ENCODE peak calls at places on chromosome 22, in eight cellular contexts. K is mesendoderm, G is fibroblast of lung, L is MM.1S, W is HCT116, F is astrocyte, A is mammary epithelial cell, H is H1. Y is an unnamed sample.

GRCh38 chr22:26485013-26485412 is 1.3 kb downstream of the SRRD start:
- DNase-seq in K (no peak), G (peak; percentile 5), L (no peak), W (no peak), F (no peak), A (no peak), H (no peak), Y (no peak)

GRCh38 chr22:36846949-36847348 is 13.9 kb upstream of the NCF4 start:
- DNase-seq in K (no peak), G (no peak), L (no peak), W (no peak), F (no peak), A (no peak), H (no peak), Y (no peak)

GRCh38 chr22:19134176-19134831 is 3.2 kb downstream of the TSSK2 start:
- DNase-seq in K (no peak), G (no peak), L (no peak), W (no peak), F (no peak), A (no peak), H (no peak), Y (no peak)

GRCh38 chr22:38086001-38086845 is 2.2 kb upstream of the SLC16A8 start:
- DNase-seq in K (no peak), G (no peak), L (no peak), W (no peak), F (no peak), A (no peak), H (no peak), Y (no peak)

GRCh38 chr22:31268281-31268680 is 24.0 kb downstream of the PIK3IP1 start:
- DNase-seq in K (no peak), G (no peak), L (no peak), W (no peak), F (no peak), A (no peak), H (no peak), Y (no peak)

GRCh38 chr22:37623075-37624016 is 14.7 kb downstream of the GGA1 start:
- DNase-seq in K (peak; percentile 78), G (peak; percentile 57), L (peak; percentile 52), W (no peak), F (no peak), A (no peak), H (peak; percentile 95), Y (peak; percentile 69)

GRCh38 chr22:45996241-45997076 is 19.5 kb upstream of the WNT7B start:
- DNase-seq in K (no peak), G (no peak), L (no peak), W (no peak), F (peak; percentile 65), A (no peak), H (no peak), Y (no peak)

GRCh38 chr22:27110985-27111451 is 453.6 kb downstream of the MIAT start:
- DNase-seq in K (peak; percentile 88), G (no peak), L (no peak), W (no peak), F (peak; percentile 95), A (no peak), H (no peak), Y (no peak)

GRCh38 chr22:30047364-30047738 is 32.9 kb upstream of the HORMAD2 start:
- DNase-seq in K (peak; percentile 8), G (peak; percentile 15), L (peak; percentile 39), W (no peak), F (no peak), A (no peak), H (no peak), Y (no peak)

GRCh38 chr22:22431271-22432220 is 77.0 kb downstream of the ZNF280B start:
- DNase-seq in K (peak; percentile 69), G (peak; percentile 44), L (peak; percentile 73), W (peak; percentile 34), F (peak; percentile 9), A (peak; percentile 25), H (peak; percentile 89), Y (peak; percentile 72)

GRCh38 chr22:43508489-43508888 is 96.7 kb downstream of the MPPED1 start:
- DNase-seq in K (no peak), G (no peak), L (no peak), W (no peak), F (no peak), A (no peak), H (no peak), Y (no peak)

GRCh38 chr22:37638351-37639069 is 959 bp upstream of the SH3BP1 start:
- DNase-seq in K (peak; percentile 36), G (no peak), L (peak; percentile 76), W (no peak), F (no peak), A (no peak), H (no peak), Y (peak; percentile 85)

GRCh38 chr22:28229566-28230483 is 310.8 kb upstream of the PITPNB start:
- DNase-seq in K (no peak), G (peak; percentile 32), L (no peak), W (no peak), F (peak; percentile 82), A (no peak), H (no peak), Y (no peak)

GRCh38 chr22:42977574-42977973 is 37.4 kb downstream of the PACSIN2 start:
- DNase-seq in K (no peak), G (no peak), L (no peak), W (no peak), F (no peak), A (no peak), H (no peak), Y (no peak)

GRCh38 chr22:43308451-43309235 is 34.5 kb downstream of the SCUBE1 start:
- DNase-seq in K (no peak), G (peak; percentile 54), L (no peak), W (no peak), F (no peak), A (no peak), H (no peak), Y (no peak)

GRCh38 chr22:27113211-27114030 is 456.0 kb downstream of the MIAT start:
- DNase-seq in K (peak; percentile 83), G (peak; percentile 82), L (no peak), W (peak; percentile 95), F (peak; percentile 99), A (peak; percentile 95), H (no peak), Y (peak; percentile 35)

GRCh38 chr22:34975721-34976120 is 90.2 kb upstream of the ISX start:
- DNase-seq in K (peak; percentile 64), G (no peak), L (no peak), W (no peak), F (no peak), A (peak; percentile 19), H (no peak), Y (no peak)

GRCh38 chr22:29855611-29856181 is 17.6 kb upstream of the ASCC2 start:
- DNase-seq in K (no peak), G (no peak), L (no peak), W (no peak), F (no peak), A (no peak), H (no peak), Y (no peak)

GRCh38 chr22:29143848-29144785 is 61.6 kb upstream of the EMID1 start:
- DNase-seq in K (no peak), G (no peak), L (no peak), W (no peak), F (no peak), A (no peak), H (peak; percentile 45), Y (no peak)

GRCh38 chr22:31728857-31729256 is 21.1 kb downstream of the PRR14L start:
- DNase-seq in K (no peak), G (no peak), L (no peak), W (no peak), F (no peak), A (no peak), H (no peak), Y (no peak)

GRCh38 chr22:46454910-46455269 is 82.5 kb downstream of the CELSR1 start:
- DNase-seq in K (no peak), G (no peak), L (no peak), W (peak; percentile 65), F (peak; percentile 36), A (peak; percentile 98), H (no peak), Y (no peak)

GRCh38 chr22:22959147-22959827 is 71.7 kb downstream of the IGLL5 start:
- DNase-seq in K (peak; percentile 77), G (peak; percentile 82), L (peak; percentile 84), W (peak; percentile 80), F (peak; percentile 42), A (peak; percentile 48), H (peak; percentile 87), Y (peak; percentile 71)

GRCh38 chr22:29198240-29198639 is 7.5 kb upstream of the EMID1 start:
- DNase-seq in K (no peak), G (no peak), L (no peak), W (no peak), F (no peak), A (no peak), H (no peak), Y (no peak)

GRCh38 chr22:31229402-31230140 is 17.5 kb downstream of the LIMK2 start:
- DNase-seq in K (no peak), G (peak; percentile 65), L (peak; percentile 53), W (no peak), F (peak; percentile 38), A (no peak), H (no peak), Y (peak; percentile 78)

GRCh38 chr22:21823740-21824438 is 43.6 kb downstream of the MAPK1 start:
- DNase-seq in K (no peak), G (no peak), L (no peak), W (no peak), F (peak; percentile 46), A (no peak), H (no peak), Y (no peak)

GRCh38 chr22:41660416-41660815 is 28.3 kb downstream of the SNU13 start:
- DNase-seq in K (no peak), G (no peak), L (no peak), W (no peak), F (no peak), A (no peak), H (no peak), Y (no peak)
- H3K27ac ChIP-seq in K (no peak overlapping the region), G (no peak overlapping the region), L (no peak overlapping the region), W (no peak overlapping the region), F (no peak overlapping the region), A (no peak overlapping the region), H (no peak overlapping the region), Y (no peak overlapping the region)

GRCh38 chr22:39098026-39098425 is 982 bp downstream of the APOBEC3H start:
- DNase-seq in K (peak; percentile 62), G (no peak), L (peak; percentile 31), W (no peak), F (no peak), A (no peak), H (no peak), Y (no peak)
- H3K9ac ChIP-seq in K (peak overlapping the region; percentile 14), G (no peak overlapping the region), L (no peak overlapping the region), W (no peak overlapping the region), F (no peak overlapping the region), A (no peak overlapping the region), H (no peak overlapping the region), Y (peak overlapping the region; percentile 18)

DNA sequence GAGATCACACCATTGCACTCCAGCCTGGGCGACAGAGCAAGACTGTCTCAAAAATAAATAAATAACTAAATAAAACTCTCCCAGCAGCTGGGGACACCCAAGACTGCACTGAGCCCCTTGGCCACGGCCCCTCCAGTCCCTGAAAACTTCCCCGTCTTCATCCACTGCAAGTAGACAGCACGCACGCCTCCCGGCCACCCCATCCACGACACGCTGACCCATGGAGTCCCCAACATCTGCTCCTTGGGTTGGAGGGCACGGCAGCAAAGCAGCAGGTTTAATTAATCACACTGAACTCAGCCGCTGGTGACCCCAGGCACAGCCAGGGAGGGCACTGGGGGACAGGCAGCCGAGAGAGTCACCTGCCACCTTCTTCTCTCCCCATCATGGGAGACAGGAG is 178.5 kb downstream of the BRD1 start:
- DNase-seq in K (no peak), G (no peak), L (no peak), W (no peak), F (no peak), A (no peak), H (no peak), Y (no peak)
- H3K27me3 ChIP-seq in K (no peaks in the 10 kb centered on the region), G (no peaks in the 10 kb centered on the region), L (no peaks in the 10 kb centered on the region), W (no peaks in the 10 kb centered on the region), F (no peaks in the 10 kb centered on the region), A (no peaks in the 10 kb centered on the region), H (no peaks in the 10 kb centered on the region), Y (no peaks in the 10 kb centered on the region)

GRCh38 chr22:39308614-39309363 is 10.6 kb downstream of the RPL3 start:
- DNase-seq in K (peak; percentile 86), G (peak; percentile 98), L (no peak), W (peak; percentile 92), F (peak; percentile 86), A (peak; percentile 89), H (no peak), Y (no peak)
- H3K27ac ChIP-seq in K (peak overlapping the region; percentile 17), G (peak overlapping the region; percentile 92), L (no peak overlapping the region), W (peak overlapping the region; percentile 85), F (peak overlapping the region; percentile 71), A (peak overlapping the region; percentile 71), H (no peak overlapping the region), Y (peak overlapping the region; percentile 27)

Y was measured in colonic mucosa.